ENCODE peak calls at places on chromosomes 7 and 10, in six cellular contexts. One of them, this sample, is unnamed.

GRCh38 chr7:77238703-77239136 is 39.1 kb upstream of the FGL2 start:
- DNase-seq in IMR-90: no peak
- DNase-seq in choroid plexus epithelial cell: no peak
- DNase-seq in astrocyte of the cerebellum: no peak
- DNase-seq in foreskin fibroblast: no peak
- DNase-seq in lower lobe of right lung: peak; percentile 59
- DNase-seq in this sample: no peak

GRCh38 chr10:98326621-98327027 is 58.6 kb upstream of the LOXL4 start:
- DNase-seq in astrocyte of the cerebellum: no peak
- DNase-seq in choroid plexus epithelial cell: no peak
- DNase-seq in lower lobe of right lung: no peak
- DNase-seq in foreskin fibroblast: no peak
- DNase-seq in IMR-90: no peak
- DNase-seq in this sample: no peak

GRCh38 chr7:25856056-25856780 is 295.8 kb upstream of the NFE2L3 start:
- DNase-seq in foreskin fibroblast: no peak
- DNase-seq in choroid plexus epithelial cell: peak; percentile 75
- DNase-seq in astrocyte of the cerebellum: no peak
- DNase-seq in IMR-90: peak; percentile 37
- DNase-seq in lower lobe of right lung: no peak
- DNase-seq in this sample: no peak

GRCh38 chr10:49518982-49519578 is 19.8 kb downstream of the ERCC6 start:
- DNase-seq in foreskin fibroblast: peak; percentile 35
- DNase-seq in lower lobe of right lung: no peak
- DNase-seq in choroid plexus epithelial cell: peak; percentile 77
- DNase-seq in astrocyte of the cerebellum: peak; percentile 34
- DNase-seq in IMR-90: peak; percentile 54
- DNase-seq in this sample: no peak

GRCh38 chr7:149733554-149734513 is 39.6 kb downstream of the ZNF467 start:
- DNase-seq in astrocyte of the cerebellum: no peak
- DNase-seq in lower lobe of right lung: peak; percentile 45
- DNase-seq in choroid plexus epithelial cell: no peak
- DNase-seq in foreskin fibroblast: no peak
- DNase-seq in IMR-90: no peak
- DNase-seq in this sample: no peak

GRCh38 chr7:45242261-45242660 is 84.7 kb downstream of the RAMP3 start:
- DNase-seq in IMR-90: no peak
- DNase-seq in lower lobe of right lung: no peak
- DNase-seq in choroid plexus epithelial cell: no peak
- DNase-seq in astrocyte of the cerebellum: no peak
- DNase-seq in foreskin fibroblast: no peak
- DNase-seq in this sample: no peak

GRCh38 chr10:112526130-112526529 is 79.1 kb downstream of the VTI1A start:
- DNase-seq in foreskin fibroblast: peak; percentile 2
- DNase-seq in astrocyte of the cerebellum: no peak
- DNase-seq in choroid plexus epithelial cell: no peak
- DNase-seq in lower lobe of right lung: no peak
- DNase-seq in IMR-90: peak; percentile 28
- DNase-seq in this sample: no peak

GRCh38 chr10:91932737-91933136 is 9.2 kb downstream of the BTAF1 start:
- DNase-seq in lower lobe of right lung: no peak
- DNase-seq in foreskin fibroblast: no peak
- DNase-seq in IMR-90: no peak
- DNase-seq in choroid plexus epithelial cell: no peak
- DNase-seq in astrocyte of the cerebellum: no peak
- DNase-seq in this sample: no peak

GRCh38 chr10:129621062-129621461 is 154.0 kb downstream of the MGMT start:
- DNase-seq in astrocyte of the cerebellum: no peak
- DNase-seq in IMR-90: no peak
- DNase-seq in lower lobe of right lung: no peak
- DNase-seq in choroid plexus epithelial cell: no peak
- DNase-seq in foreskin fibroblast: no peak
- DNase-seq in this sample: no peak

GRCh38 chr7:156998988-156999610 is 11.4 kb downstream of the MNX1 start:
- DNase-seq in foreskin fibroblast: no peak
- DNase-seq in lower lobe of right lung: no peak
- DNase-seq in IMR-90: no peak
- DNase-seq in astrocyte of the cerebellum: no peak
- DNase-seq in choroid plexus epithelial cell: no peak
- DNase-seq in this sample: no peak

GRCh38 chr7:128197989-128198580 is 43.0 kb upstream of the LEP start:
- DNase-seq in lower lobe of right lung: no peak
- DNase-seq in choroid plexus epithelial cell: no peak
- DNase-seq in IMR-90: no peak
- DNase-seq in astrocyte of the cerebellum: no peak
- DNase-seq in foreskin fibroblast: no peak
- DNase-seq in this sample: no peak

GRCh38 chr10:93058139-93058538 is 2.5 kb upstream of the CYP26C1 start:
- DNase-seq in choroid plexus epithelial cell: no peak
- DNase-seq in lower lobe of right lung: no peak
- DNase-seq in foreskin fibroblast: no peak
- DNase-seq in IMR-90: peak; percentile 41
- DNase-seq in astrocyte of the cerebellum: no peak
- DNase-seq in this sample: no peak

GRCh38 chr10:48655426-48656240 is 29.0 kb upstream of the WDFY4 start:
- DNase-seq in choroid plexus epithelial cell: peak; percentile 47
- DNase-seq in lower lobe of right lung: peak; percentile 82
- DNase-seq in foreskin fibroblast: peak; percentile 77
- DNase-seq in IMR-90: peak; percentile 42
- DNase-seq in astrocyte of the cerebellum: no peak
- DNase-seq in this sample: no peak

GRCh38 chr10:98349508-98349922 is 65.5 kb downstream of the PYROXD2 start:
- DNase-seq in choroid plexus epithelial cell: peak; percentile 100
- DNase-seq in astrocyte of the cerebellum: peak; percentile 95
- DNase-seq in foreskin fibroblast: peak; percentile 100
- DNase-seq in lower lobe of right lung: no peak
- DNase-seq in IMR-90: peak; percentile 99
- DNase-seq in this sample: peak; percentile 100

GRCh38 chr10:74432841-74433594 is 282.0 kb downstream of the ADK start:
- DNase-seq in lower lobe of right lung: no peak
- DNase-seq in choroid plexus epithelial cell: peak; percentile 81
- DNase-seq in foreskin fibroblast: peak; percentile 27
- DNase-seq in IMR-90: peak; percentile 70
- DNase-seq in astrocyte of the cerebellum: peak; percentile 12
- DNase-seq in this sample: peak; percentile 74

GRCh38 chr10:11050301-11051000 is 32.8 kb downstream of the CELF2 start:
- DNase-seq in choroid plexus epithelial cell: no peak
- DNase-seq in foreskin fibroblast: no peak
- DNase-seq in IMR-90: no peak
- DNase-seq in lower lobe of right lung: no peak
- DNase-seq in astrocyte of the cerebellum: no peak
- DNase-seq in this sample: no peak

GRCh38 chr10:133035952-133036351 is 51.8 kb upstream of the ADGRA1 start:
- DNase-seq in foreskin fibroblast: no peak
- DNase-seq in lower lobe of right lung: no peak
- DNase-seq in astrocyte of the cerebellum: no peak
- DNase-seq in IMR-90: no peak
- DNase-seq in choroid plexus epithelial cell: no peak
- DNase-seq in this sample: no peak

GRCh38 chr10:50968386-50969091 is 83.1 kb upstream of the A1CF start:
- DNase-seq in astrocyte of the cerebellum: no peak
- DNase-seq in choroid plexus epithelial cell: no peak
- DNase-seq in foreskin fibroblast: no peak
- DNase-seq in lower lobe of right lung: no peak
- DNase-seq in IMR-90: no peak
- DNase-seq in this sample: no peak

DNA sequence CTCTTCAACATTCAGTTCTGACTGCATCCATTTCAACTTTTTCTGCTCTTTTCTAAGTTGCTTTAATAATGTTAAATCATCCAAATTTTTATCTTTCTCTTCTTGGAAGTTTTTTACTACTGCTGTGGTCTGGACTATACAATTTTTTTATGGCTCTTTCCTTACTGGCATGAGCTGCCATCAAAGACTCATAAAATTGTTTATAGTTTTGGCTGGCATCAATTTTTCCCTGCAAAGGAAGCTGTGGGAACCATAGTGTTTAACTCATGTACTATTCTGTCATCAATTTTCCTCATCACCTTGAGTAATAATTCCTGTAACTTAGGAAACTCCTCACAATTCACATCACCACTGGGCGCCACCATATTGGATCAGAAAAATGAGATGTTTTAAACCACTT is 77.6 kb upstream of the A1CF start:
- DNase-seq in foreskin fibroblast: no peak
- DNase-seq in astrocyte of the cerebellum: no peak
- DNase-seq in choroid plexus epithelial cell: no peak
- DNase-seq in IMR-90: no peak
- DNase-seq in lower lobe of right lung: no peak
- DNase-seq in this sample: no peak
- H3K4me3 ChIP-seq in foreskin fibroblast: no peak overlapping the region
- H3K4me3 ChIP-seq in astrocyte of the cerebellum: no peak overlapping the region
- H3K4me3 ChIP-seq in choroid plexus epithelial cell: no peak overlapping the region
- H3K4me3 ChIP-seq in IMR-90: no peak overlapping the region
- H3K4me3 ChIP-seq in lower lobe of right lung: no peak overlapping the region
- H3K4me3 ChIP-seq in this sample: no peak overlapping the region

DNA sequence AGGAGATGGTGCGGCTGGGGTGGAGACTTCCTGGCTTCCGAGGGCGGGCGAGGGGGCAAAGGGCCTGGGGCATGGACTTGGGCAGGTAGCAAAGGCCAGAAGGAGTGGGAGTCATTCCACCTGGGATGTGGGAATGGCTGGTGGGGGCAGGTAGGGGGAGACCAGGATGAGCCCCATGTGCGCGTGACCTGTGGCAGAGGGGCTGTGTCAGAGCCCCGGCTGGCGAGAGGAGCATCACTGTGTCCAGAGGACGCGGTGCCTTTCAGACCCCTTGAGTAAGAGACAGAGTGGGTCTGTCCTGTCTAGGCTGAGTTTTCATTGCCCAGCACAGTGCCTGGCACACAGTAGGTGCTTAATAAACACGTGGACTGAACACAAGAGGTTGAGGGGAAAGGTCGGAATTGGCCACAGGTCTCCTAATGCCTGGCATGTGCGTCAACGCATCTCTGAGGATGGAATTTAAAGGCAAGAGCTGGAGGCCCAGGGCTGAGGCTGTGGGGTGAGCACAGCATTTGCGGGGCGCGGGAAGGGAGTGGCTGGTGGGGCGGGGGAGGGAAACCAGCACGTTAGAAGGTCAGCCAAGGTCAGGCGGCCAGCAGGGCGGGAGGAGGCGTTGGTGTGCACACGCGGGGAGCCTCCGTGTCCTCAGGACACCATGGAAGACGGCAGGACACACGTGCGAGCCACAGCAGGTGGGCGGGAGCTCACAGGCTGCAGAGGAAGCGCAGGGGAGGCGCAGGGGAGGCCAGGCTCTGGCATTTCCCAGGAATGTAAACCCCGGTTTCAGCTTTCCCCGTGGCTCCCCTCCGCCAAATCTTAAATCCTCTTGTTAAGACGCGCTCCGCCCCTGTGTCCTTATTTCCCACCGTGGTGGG is 51.8 kb downstream of the CUX1 start:
- DNase-seq in lower lobe of right lung: no peak
- DNase-seq in foreskin fibroblast: no peak
- DNase-seq in astrocyte of the cerebellum: no peak
- DNase-seq in choroid plexus epithelial cell: peak; percentile 34
- DNase-seq in IMR-90: no peak
- DNase-seq in this sample: no peak
- H3K4me3 ChIP-seq in lower lobe of right lung: no peak overlapping the region
- H3K4me3 ChIP-seq in foreskin fibroblast: no peak overlapping the region
- H3K4me3 ChIP-seq in astrocyte of the cerebellum: no peak overlapping the region
- H3K4me3 ChIP-seq in choroid plexus epithelial cell: no peak overlapping the region
- H3K4me3 ChIP-seq in IMR-90: no peak overlapping the region
- H3K4me3 ChIP-seq in this sample: no peak overlapping the region

DNA sequence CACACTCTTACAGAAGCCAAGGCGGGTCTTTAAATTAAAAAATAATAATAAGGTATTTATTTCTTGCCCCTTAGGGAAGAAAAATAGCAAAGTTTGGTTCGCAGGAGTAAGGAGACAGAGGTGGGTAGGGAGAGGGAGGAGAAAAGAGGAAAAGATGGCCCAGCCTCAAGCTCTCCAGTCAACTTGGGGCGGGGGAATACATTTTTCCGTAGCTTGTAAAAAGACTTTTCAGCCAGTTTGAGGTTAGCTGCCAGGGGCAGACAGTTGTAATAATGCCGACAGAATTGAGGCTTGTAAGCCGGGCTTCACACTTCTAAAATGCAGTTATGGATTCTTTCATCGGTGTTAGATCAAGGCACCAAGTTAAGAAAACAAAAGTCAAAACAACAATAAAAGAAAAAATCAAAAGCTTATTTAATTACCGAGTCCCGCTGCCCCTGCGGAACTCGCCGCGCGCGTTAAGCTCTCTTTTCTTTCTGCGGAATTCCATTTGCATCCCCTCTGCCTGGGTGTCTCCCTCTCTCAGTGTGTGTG is 489 bp upstream of the EVX1 start:
- DNase-seq in foreskin fibroblast: no peak
- DNase-seq in IMR-90: no peak
- DNase-seq in choroid plexus epithelial cell: no peak
- DNase-seq in astrocyte of the cerebellum: no peak
- DNase-seq in lower lobe of right lung: no peak
- DNase-seq in this sample: no peak
- H3K4me3 ChIP-seq in foreskin fibroblast: peak overlapping the region; percentile 19
- H3K4me3 ChIP-seq in IMR-90: no peak overlapping the region
- H3K4me3 ChIP-seq in choroid plexus epithelial cell: no peak overlapping the region
- H3K4me3 ChIP-seq in astrocyte of the cerebellum: no peak overlapping the region
- H3K4me3 ChIP-seq in lower lobe of right lung: no peak overlapping the region
- H3K4me3 ChIP-seq in this sample: peak overlapping the region; percentile 29

GRCh38 chr10:58641708-58642107 is 129.0 kb downstream of the BICC1 start:
- DNase-seq in lower lobe of right lung: no peak
- DNase-seq in IMR-90: peak; percentile 88
- DNase-seq in astrocyte of the cerebellum: peak; percentile 72
- DNase-seq in foreskin fibroblast: peak; percentile 70
- DNase-seq in choroid plexus epithelial cell: peak; percentile 91
- DNase-seq in this sample: peak; percentile 77

GRCh38 chr10:58645762-58646161 is 133.1 kb downstream of the BICC1 start:
- DNase-seq in IMR-90: no peak
- DNase-seq in astrocyte of the cerebellum: peak; percentile 66
- DNase-seq in lower lobe of right lung: no peak
- DNase-seq in foreskin fibroblast: no peak
- DNase-seq in choroid plexus epithelial cell: peak; percentile 60
- DNase-seq in this sample: no peak

GRCh38 chr10:58642283-58642682 is 129.6 kb downstream of the BICC1 start:
- DNase-seq in foreskin fibroblast: peak; percentile 79
- DNase-seq in lower lobe of right lung: no peak
- DNase-seq in astrocyte of the cerebellum: no peak
- DNase-seq in IMR-90: peak; percentile 50
- DNase-seq in choroid plexus epithelial cell: no peak
- DNase-seq in this sample: no peak

GRCh38 chr10:58643029-58643428 is 130.4 kb downstream of the BICC1 start:
- DNase-seq in foreskin fibroblast: no peak
- DNase-seq in IMR-90: no peak
- DNase-seq in choroid plexus epithelial cell: no peak
- DNase-seq in astrocyte of the cerebellum: no peak
- DNase-seq in lower lobe of right lung: no peak
- DNase-seq in this sample: no peak

DNA sequence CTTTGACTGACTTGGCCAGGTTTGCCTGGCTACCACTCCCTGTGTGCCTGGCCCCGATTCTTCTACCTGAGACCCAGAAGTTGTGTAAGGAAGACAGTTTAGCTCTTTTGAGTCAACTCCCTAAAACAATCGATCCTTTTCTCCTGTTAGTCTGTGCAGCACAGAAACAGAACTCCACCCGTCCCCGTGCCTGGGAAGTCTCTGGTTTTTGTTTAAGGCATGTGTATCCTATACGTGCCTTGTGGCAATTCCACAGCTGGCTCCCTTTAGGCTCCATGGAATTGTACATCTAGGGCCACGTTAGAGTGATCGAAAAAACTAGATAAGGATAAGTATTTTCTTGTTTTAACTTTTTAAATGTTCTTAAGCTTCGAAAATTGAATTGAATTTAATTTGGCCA is 131.6 kb downstream of the BICC1 start:
- DNase-seq in IMR-90: no peak
- DNase-seq in choroid plexus epithelial cell: no peak
- DNase-seq in astrocyte of the cerebellum: no peak
- DNase-seq in foreskin fibroblast: no peak
- DNase-seq in lower lobe of right lung: no peak
- DNase-seq in this sample: no peak
- H3K4me3 ChIP-seq in IMR-90: no peak overlapping the region
- H3K4me3 ChIP-seq in choroid plexus epithelial cell: no peak overlapping the region
- H3K4me3 ChIP-seq in astrocyte of the cerebellum: no peak overlapping the region
- H3K4me3 ChIP-seq in foreskin fibroblast: no peak overlapping the region
- H3K4me3 ChIP-seq in lower lobe of right lung: no peak overlapping the region
- H3K4me3 ChIP-seq in this sample: no peak overlapping the region